ENCODE peak calls at places on chromosome 22, in seven cellular contexts. R, Y, D, K, N, Z and M are unnamed samples.

GRCh38 chr22:38792833-38793232 is 1.1 kb downstream of the DNAL4 start:
- DNase-seq in R (peak; percentile 16), Y (no peak), D (no peak), K (no peak), N (no peak), Z (no peak), M (no peak)

GRCh38 chr22:47750086-47750485 is 987.6 kb downstream of the TBC1D22A start:
- DNase-seq in R (no peak), Y (no peak), D (no peak), K (no peak), N (no peak), Z (no peak), M (no peak)

GRCh38 chr22:46612341-46612903 is 7.8 kb upstream of the GRAMD4 start:
- DNase-seq in R (no peak), Y (no peak), D (no peak), K (no peak), N (no peak), Z (no peak), M (no peak)

GRCh38 chr22:36445158-36445668 is 36.2 kb downstream of the TXN2 start:
- DNase-seq in R (no peak), Y (no peak), D (no peak), K (no peak), N (no peak), Z (no peak), M (peak; percentile 78)

GRCh38 chr22:38067028-38067415 is 9.8 kb downstream of the PICK1 start:
- DNase-seq in R (no peak), Y (no peak), D (no peak), K (no peak), N (no peak), Z (no peak), M (no peak)

GRCh38 chr22:46057762-46058420 is 80.9 kb upstream of the WNT7B start:
- DNase-seq in R (no peak), Y (no peak), D (no peak), K (peak; percentile 72), N (peak; percentile 48), Z (no peak), M (no peak)

GRCh38 chr22:30348837-30349236 is 7.9 kb downstream of the SF3A1 start:
- DNase-seq in R (no peak), Y (no peak), D (no peak), K (no peak), N (no peak), Z (no peak), M (no peak)

GRCh38 chr22:45543243-45543642 is 40.6 kb downstream of the FBLN1 start:
- DNase-seq in R (no peak), Y (no peak), D (no peak), K (no peak), N (no peak), Z (no peak), M (no peak)

GRCh38 chr22:49492308-49492707 is 335.4 kb downstream of the BRD1 start:
- DNase-seq in R (no peak), Y (no peak), D (no peak), K (no peak), N (no peak), Z (no peak), M (no peak)

GRCh38 chr22:17228725-17229126 is 9.5 kb upstream of the ADA2 start:
- DNase-seq in R (peak; percentile 10), Y (no peak), D (no peak), K (no peak), N (no peak), Z (peak; percentile 2), M (no peak)

GRCh38 chr22:50082197-50082715 is 3.0 kb downstream of the MLC1 start:
- DNase-seq in R (no peak), Y (no peak), D (no peak), K (no peak), N (no peak), Z (no peak), M (no peak)

GRCh38 chr22:48179571-48180546 is 1417.4 kb downstream of the TBC1D22A start:
- DNase-seq in R (no peak), Y (no peak), D (no peak), K (no peak), N (no peak), Z (no peak), M (no peak)

GRCh38 chr22:49230194-49230577 is 597.5 kb downstream of the BRD1 start:
- DNase-seq in R (peak; percentile 26), Y (no peak), D (no peak), K (no peak), N (no peak), Z (no peak), M (no peak)

GRCh38 chr22:35328472-35328885 is 28.8 kb downstream of the TOM1 start:
- DNase-seq in R (no peak), Y (no peak), D (no peak), K (no peak), N (no peak), Z (no peak), M (no peak)

GRCh38 chr22:36870250-36870649 is 9.4 kb downstream of the NCF4 start:
- DNase-seq in R (no peak), Y (no peak), D (no peak), K (no peak), N (no peak), Z (no peak), M (no peak)

GRCh38 chr22:47996446-47996857 is 1234.0 kb downstream of the TBC1D22A start:
- DNase-seq in R (no peak), Y (no peak), D (no peak), K (no peak), N (peak; percentile 20), Z (no peak), M (no peak)

GRCh38 chr22:23437779-23438178 is 142.3 kb downstream of the IGLL1 start:
- DNase-seq in R (no peak), Y (no peak), D (no peak), K (no peak), N (no peak), Z (no peak), M (no peak)

GRCh38 chr22:16959345-16959930 is 48.6 kb downstream of the GAB4 start:
- DNase-seq in R (no peak), Y (no peak), D (no peak), K (no peak), N (no peak), Z (no peak), M (no peak)

GRCh38 chr22:31176923-31177322 is 16.9 kb downstream of the RNF185 start:
- DNase-seq in R (no peak), Y (no peak), D (no peak), K (no peak), N (no peak), Z (no peak), M (no peak)

GRCh38 chr22:37179622-37180420 is 8.2 kb downstream of the C1QTNF6 start:
- DNase-seq in R (no peak), Y (no peak), D (no peak), K (no peak), N (no peak), Z (no peak), M (no peak)

GRCh38 chr22:32583921-32584335 is 109.3 kb downstream of the FBXO7 start:
- DNase-seq in R (no peak), Y (no peak), D (no peak), K (no peak), N (no peak), Z (no peak), M (no peak)

GRCh38 chr22:46051646-46052045 is 74.7 kb upstream of the WNT7B start:
- DNase-seq in R (no peak), Y (no peak), D (no peak), K (no peak), N (no peak), Z (no peak), M (no peak)

GRCh38 chr22:47113880-47114415 is 351.5 kb downstream of the TBC1D22A start:
- DNase-seq in R (no peak), Y (no peak), D (no peak), K (no peak), N (no peak), Z (no peak), M (no peak)

GRCh38 chr22:19419086-19419463 is 12.5 kb downstream of the HIRA start:
- DNase-seq in R (no peak), Y (no peak), D (no peak), K (no peak), N (no peak), Z (no peak), M (no peak)

GRCh38 chr22:33569547-33569946 is 350.7 kb downstream of the LARGE1 start:
- DNase-seq in R (no peak), Y (no peak), D (no peak), K (no peak), N (no peak), Z (no peak), M (no peak)

GRCh38 chr22:39345231-39345630 is 4.6 kb upstream of the SYNGR1 start:
- DNase-seq in R (no peak), Y (no peak), D (no peak), K (no peak), N (no peak), Z (no peak), M (no peak)

GRCh38 chr22:50117168-50117762 is 27.5 kb downstream of the MOV10L1 start:
- DNase-seq in R (no peak), Y (no peak), D (no peak), K (no peak), N (no peak), Z (no peak), M (no peak)

GRCh38 chr22:49935561-49935960 is 17.1 kb downstream of the CRELD2 start:
- DNase-seq in R (no peak), Y (peak; percentile 18), D (no peak), K (no peak), N (no peak), Z (no peak), M (no peak)

GRCh38 chr22:41052661-41053490 is 39.5 kb upstream of the EP300 start:
- DNase-seq in R (peak; percentile 78), Y (no peak), D (no peak), K (no peak), N (no peak), Z (peak; percentile 48), M (peak; percentile 34)

GRCh38 chr22:17724678-17725464 is 49.4 kb downstream of the BID start:
- DNase-seq in R (no peak), Y (no peak), D (no peak), K (no peak), N (no peak), Z (no peak), M (no peak)

GRCh38 chr22:37183432-37184379 is 4.3 kb downstream of the C1QTNF6 start:
- DNase-seq in R (no peak), Y (no peak), D (no peak), K (peak; percentile 28), N (no peak), Z (no peak), M (no peak)

GRCh38 chr22:27416553-27417427 is 384.8 kb downstream of the MN1 start:
- DNase-seq in R (peak; percentile 41), Y (no peak), D (no peak), K (no peak), N (no peak), Z (peak; percentile 50), M (peak; percentile 64)

GRCh38 chr22:44625981-44626687 is 75.9 kb upstream of the PRR5 start:
- DNase-seq in R (peak; percentile 64), Y (peak; percentile 31), D (peak; percentile 21), K (peak; percentile 82), N (peak; percentile 77), Z (no peak), M (no peak)

GRCh38 chr22:25890651-25891050 is 148.7 kb downstream of the MYO18B start:
- DNase-seq in R (no peak), Y (no peak), D (no peak), K (no peak), N (no peak), Z (no peak), M (no peak)